ENCODE peak calls at places on chromosomes 5 and 9, in five cellular contexts. R, T, G, P and N are unnamed samples.

GRCh38 chr5:160083012-160083436 is 36.2 kb downstream of the PWWP2A start:
- DNase-seq in R (peak), T (no peak), G (no peak), P (no peak), N (no peak)

GRCh38 chr9:112505607-112506006 is 19.0 kb downstream of the KIAA1958 start:
- DNase-seq in R (no peak), T (no peak), G (no peak), P (no peak), N (no peak)

GRCh38 chr9:88034964-88035363 is 60.6 kb upstream of the CDK20 start:
- DNase-seq in R (no peak), T (no peak), G (no peak), P (no peak), N (no peak)

GRCh38 chr5:78499485-78499884 is 139.1 kb downstream of the SCAMP1 start:
- DNase-seq in R (no peak), T (no peak), G (no peak), P (no peak), N (no peak)

GRCh38 chr9:93861736-93862358 is 93.3 kb downstream of the BARX1 start:
- DNase-seq in R (no peak), T (no peak), G (no peak), P (no peak), N (no peak)

GRCh38 chr5:93607367-93608258 is 24.6 kb downstream of the NR2F1 start:
- DNase-seq in R (peak), T (no peak), G (peak), P (no peak), N (no peak)

GRCh38 chr5:54160329-54160728 is 150.0 kb downstream of the ARL15 start:
- DNase-seq in R (peak), T (no peak), G (no peak), P (no peak), N (no peak)

GRCh38 chr5:44927335-44927734 is 118.6 kb downstream of the MRPS30 start:
- DNase-seq in R (no peak), T (no peak), G (no peak), P (no peak), N (no peak)

GRCh38 chr9:74630228-74630627 is 133.1 kb downstream of the RORB start:
- DNase-seq in R (no peak), T (no peak), G (no peak), P (no peak), N (no peak)

GRCh38 chr5:135134686-135135381 is 100.8 kb upstream of the PITX1 start:
- DNase-seq in R (no peak), T (no peak), G (no peak), P (no peak), N (no peak)

GRCh38 chr5:148125641-148126040 is 42.7 kb upstream of the SPINK14 start:
- DNase-seq in R (peak), T (no peak), G (no peak), P (no peak), N (no peak)

GRCh38 chr9:18233776-18234445 is 240.0 kb upstream of the ADAMTSL1 start:
- DNase-seq in R (no peak), T (no peak), G (no peak), P (no peak), N (no peak)

GRCh38 chr5:79872309-79872708 is 118.8 kb downstream of the MTX3 start:
- DNase-seq in R (no peak), T (no peak), G (peak), P (no peak), N (no peak)

GRCh38 chr5:142819292-142819691 is 49.1 kb downstream of the ARHGAP26 start:
- DNase-seq in R (no peak), T (no peak), G (no peak), P (no peak), N (no peak)

GRCh38 chr5:67541869-67542268 is 345.3 kb upstream of the CD180 start:
- DNase-seq in R (no peak), T (no peak), G (no peak), P (no peak), N (no peak)

GRCh38 chr9:71001780-71002386 is 119.5 kb downstream of the TRPM3 start:
- DNase-seq in R (peak), T (no peak), G (no peak), P (no peak), N (no peak)

GRCh38 chr5:134100283-134101011 is 14.0 kb upstream of the TCF7 start:
- DNase-seq in R (peak), T (peak), G (no peak), P (peak), N (no peak)

GRCh38 chr9:126614088-126614454 is 343 bp downstream of the LMX1B start:
- DNase-seq in R (no peak), T (no peak), G (no peak), P (no peak), N (no peak)

GRCh38 chr9:93574091-93574899 is 2.1 kb upstream of the PHF2 start:
- DNase-seq in R (no peak), T (no peak), G (no peak), P (no peak), N (no peak)

GRCh38 chr9:137369111-137369787 is 53.7 kb downstream of the EXD3 start:
- DNase-seq in R (no peak), T (no peak), G (no peak), P (peak), N (no peak)

GRCh38 chr5:132829742-132830435 is 558 bp downstream of the SHROOM1 start:
- DNase-seq in R (peak), T (peak), G (peak), P (peak), N (peak)

GRCh38 chr5:61813361-61813760 is 481.3 kb downstream of the ZSWIM6 start:
- DNase-seq in R (no peak), T (no peak), G (no peak), P (no peak), N (no peak)

GRCh38 chr5:172102251-172102870 is 85.7 kb downstream of the STK10 start:
- DNase-seq in R (no peak), T (no peak), G (no peak), P (peak), N (no peak)

GRCh38 chr5:172769598-172770373 is 1.2 kb downstream of the DUSP1 start:
- DNase-seq in R (peak), T (no peak), G (peak), P (peak), N (no peak)

GRCh38 chr9:113574381-113575262 is 111.1 kb downstream of the RGS3 start:
- DNase-seq in R (no peak), T (no peak), G (no peak), P (peak), N (no peak)

GRCh38 chr5:34609951-34610431 is 46.1 kb upstream of the RAI14 start:
- DNase-seq in R (peak), T (no peak), G (no peak), P (no peak), N (no peak)

GRCh38 chr9:132226571-132227430 is 64.9 kb downstream of the NTNG2 start:
- DNase-seq in R (no peak), T (no peak), G (no peak), P (no peak), N (no peak)

GRCh38 chr5:98483301-98483700 is 290.2 kb upstream of the RGMB start:
- DNase-seq in R (peak), T (no peak), G (no peak), P (no peak), N (no peak)

GRCh38 chr9:4939118-4939561 is 45.9 kb upstream of the JAK2 start:
- DNase-seq in R (no peak), T (no peak), G (no peak), P (no peak), N (no peak)

GRCh38 chr5:125612356-125613149 is 810.7 kb upstream of the GRAMD2B start:
- DNase-seq in R (no peak), T (no peak), G (no peak), P (no peak), N (no peak)

GRCh38 chr5:881551-881935 is 11.1 kb downstream of the BRD9 start:
- DNase-seq in R (no peak), T (no peak), G (no peak), P (peak), N (no peak)

GRCh38 chr5:108481355-108481931 is 99.5 kb upstream of the FBXL17 start:
- DNase-seq in R (peak), T (no peak), G (no peak), P (no peak), N (no peak)

GRCh38 chr9:69215774-69216482 is 41.9 kb downstream of the TJP2 start:
- DNase-seq in R (no peak), T (no peak), G (no peak), P (no peak), N (no peak)

GRCh38 chr5:116521173-116521872 is 53.3 kb downstream of the SEMA6A start:
- DNase-seq in R (no peak), T (no peak), G (no peak), P (no peak), N (no peak)

GRCh38 chr5:88287302-88287701 is 18.7 kb upstream of the TMEM161B start:
- DNase-seq in R (no peak), T (no peak), G (no peak), P (no peak), N (no peak)

GRCh38 chr5:33690736-33691135 is 201.1 kb downstream of the ADAMTS12 start:
- DNase-seq in R (peak), T (no peak), G (peak), P (no peak), N (no peak)

GRCh38 chr9:84996716-84997115 is 327.2 kb downstream of the NTRK2 start:
- DNase-seq in R (no peak), T (no peak), G (no peak), P (no peak), N (no peak)
- TF ChIP-seq CTCF in R (no peak), T (no peak), G (no peak), P (no peak), N (no peak)

GRCh38 chr5:72079288-72079687 is 28.0 kb upstream of the MAP1B start:
- DNase-seq in R (no peak), T (no peak), G (no peak), P (no peak), N (no peak)
- TF ChIP-seq CTCF in R (no peak), T (no peak), G (no peak), P (no peak), N (peak)

GRCh38 chr9:95043826-95044225 is 273.7 kb downstream of the FANCC start:
- DNase-seq in R (no peak), T (no peak), G (no peak), P (no peak), N (no peak)

GRCh38 chr9:95047452-95048224 is 269.9 kb downstream of the FANCC start:
- DNase-seq in R (no peak), T (no peak), G (no peak), P (no peak), N (no peak)

GRCh38 chr9:95048225-95049087 is 269.1 kb downstream of the FANCC start:
- DNase-seq in R (no peak), T (peak), G (peak), P (peak), N (no peak)

GRCh38 chr9:95045751-95046150 is 271.8 kb downstream of the FANCC start:
- DNase-seq in R (no peak), T (no peak), G (no peak), P (no peak), N (no peak)

DNA sequence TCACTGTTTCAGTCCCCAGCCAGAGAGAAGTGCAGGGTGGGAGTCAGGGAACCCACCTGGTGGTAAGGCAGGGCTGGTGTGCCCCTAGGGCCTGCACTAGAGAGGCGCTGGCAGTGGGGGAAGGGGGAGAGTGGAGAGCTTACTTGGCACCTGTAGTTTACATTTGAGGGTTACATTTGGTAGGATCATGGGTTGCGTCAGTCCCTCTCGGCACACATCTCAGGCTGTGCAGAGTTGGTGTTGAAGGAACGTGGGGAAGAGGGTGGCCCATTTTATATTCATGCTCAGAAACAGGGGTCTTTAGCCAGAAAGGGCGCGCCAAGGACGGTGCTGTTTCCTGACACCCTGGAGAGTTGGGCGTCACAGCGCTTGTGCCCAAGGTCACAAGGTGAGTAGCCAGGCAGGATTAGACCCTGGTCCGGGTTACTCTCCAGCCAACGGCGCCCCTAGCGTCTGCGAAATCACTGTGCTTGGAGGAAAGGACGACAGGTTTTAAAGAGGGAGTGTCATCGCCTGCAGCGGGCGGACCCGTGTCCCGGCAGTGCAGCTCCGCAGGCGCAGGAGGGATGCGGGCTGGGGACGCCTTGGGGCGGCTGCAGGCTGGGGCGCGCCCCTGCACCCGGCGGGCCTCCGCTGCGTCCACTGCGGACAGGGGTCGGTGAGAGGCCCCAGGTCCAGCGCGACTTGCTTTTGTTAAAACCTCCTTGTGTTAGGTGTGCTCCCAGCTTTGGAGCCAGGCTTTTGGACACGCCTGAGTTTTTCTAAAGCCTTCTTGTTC is 272.6 kb downstream of the FANCC start:
- DNase-seq in R (no peak), T (no peak), G (no peak), P (no peak), N (no peak)
- TF ChIP-seq CTCF in R (peak), T (no peak), G (peak), P (peak), N (peak)

GRCh38 chr5:170633235-170634041 is 129.6 kb downstream of the KCNIP1 start:
- DNase-seq in R (peak), T (no peak), G (peak), P (peak), N (no peak)
- TF ChIP-seq CTCF in R (no peak), T (peak), G (no peak), P (no peak), N (peak)

GRCh38 chr5:24539625-24540024 is 105.2 kb downstream of the CDH10 start:
- DNase-seq in R (no peak), T (no peak), G (no peak), P (no peak), N (no peak)
- TF ChIP-seq CTCF in R (no peak), T (no peak), G (no peak), P (no peak), N (no peak)